ENCODE peak calls at places on chromosome 9, in seven cellular contexts. S is AG04449, W is dorsolateral prefrontal cortex, M is retinal pigment epithelial cell, F is PC-3, U is AG04450, P is bronchial epithelial cell. G is an unnamed sample.

GRCh38 chr9:113705938-113706519 is 170.1 kb upstream of the ZNF618 start:
- DNase-seq in S (no peak), W (no peak), M (no peak), F (no peak), U (no peak), P (no peak), G (peak; percentile 18)

GRCh38 chr9:86794356-86795046 is 152.8 kb downstream of the GAS1 start:
- DNase-seq in S (peak; percentile 70), W (no peak), M (no peak), F (no peak), U (peak; percentile 50), P (no peak), G (no peak)

GRCh38 chr9:38263534-38263933 is 129.0 kb upstream of the ALDH1B1 start:
- DNase-seq in S (no peak), W (no peak), M (peak; percentile 5), F (peak; percentile 52), U (no peak), P (peak; percentile 56), G (peak; percentile 7)

GRCh38 chr9:84432746-84433145 is 92.2 kb upstream of the SLC28A3 start:
- DNase-seq in S (no peak), W (no peak), M (no peak), F (no peak), U (no peak), P (no peak), G (no peak)

GRCh38 chr9:100499460-100499859 is 26.5 kb downstream of the TMEFF1 start:
- DNase-seq in S (no peak), W (no peak), M (no peak), F (no peak), U (no peak), P (no peak), G (no peak)

GRCh38 chr9:17021379-17021970 is 113.4 kb upstream of the CNTLN start:
- DNase-seq in S (no peak), W (no peak), M (no peak), F (no peak), U (no peak), P (peak; percentile 21), G (no peak)

GRCh38 chr9:69120380-69121154 is 53.5 kb upstream of the TJP2 start:
- DNase-seq in S (no peak), W (no peak), M (no peak), F (peak; percentile 94), U (no peak), P (peak; percentile 89), G (no peak)

GRCh38 chr9:21524099-21524830 is 42.2 kb upstream of the IFNE start:
- DNase-seq in S (no peak), W (no peak), M (no peak), F (no peak), U (no peak), P (no peak), G (no peak)

GRCh38 chr9:122777935-122778671 is 10.6 kb upstream of the OR5C1 start:
- DNase-seq in S (peak; percentile 12), W (no peak), M (no peak), F (peak; percentile 64), U (peak; percentile 68), P (peak; percentile 32), G (peak; percentile 16)

GRCh38 chr9:114093761-114094505 is 5.2 kb downstream of the KIF12 start:
- DNase-seq in S (no peak), W (no peak), M (no peak), F (no peak), U (no peak), P (no peak), G (no peak)

GRCh38 chr9:101758300-101758930 is 20.0 kb upstream of the GRIN3A start:
- DNase-seq in S (no peak), W (no peak), M (peak; percentile 89), F (no peak), U (no peak), P (no peak), G (no peak)

GRCh38 chr9:81804306-81804705 is 115.0 kb upstream of the TLE1 start:
- DNase-seq in S (peak; percentile 29), W (no peak), M (no peak), F (no peak), U (no peak), P (no peak), G (no peak)

GRCh38 chr9:37778534-37778933 is 6.3 kb downstream of the EXOSC3 start:
- DNase-seq in S (no peak), W (no peak), M (no peak), F (no peak), U (no peak), P (peak; percentile 59), G (no peak)

GRCh38 chr9:38119570-38119969 is 50.5 kb upstream of the SHB start:
- DNase-seq in S (no peak), W (no peak), M (no peak), F (peak; percentile 78), U (no peak), P (peak; percentile 79), G (no peak)

GRCh38 chr9:22354699-22355384 is 91.8 kb upstream of the DMRTA1 start:
- DNase-seq in S (no peak), W (no peak), M (no peak), F (peak; percentile 49), U (no peak), P (peak; percentile 11), G (no peak)

GRCh38 chr9:15243086-15243485 is 63.9 kb downstream of the TTC39B start:
- DNase-seq in S (no peak), W (no peak), M (no peak), F (no peak), U (no peak), P (peak; percentile 33), G (no peak)

GRCh38 chr9:86792136-86792535 is 155.2 kb downstream of the GAS1 start:
- DNase-seq in S (no peak), W (no peak), M (no peak), F (peak; percentile 87), U (no peak), P (peak; percentile 80), G (peak; percentile 26)

GRCh38 chr9:22044583-22044982 is 35.5 kb upstream of the CDKN2B start:
- DNase-seq in S (peak; percentile 19), W (no peak), M (peak; percentile 54), F (peak; percentile 82), U (no peak), P (peak; percentile 95), G (peak; percentile 62)

GRCh38 chr9:99680191-99680590 is 141.5 kb upstream of the NR4A3 start:
- DNase-seq in S (peak; percentile 17), W (no peak), M (no peak), F (no peak), U (no peak), P (peak; percentile 56), G (no peak)

DNA sequence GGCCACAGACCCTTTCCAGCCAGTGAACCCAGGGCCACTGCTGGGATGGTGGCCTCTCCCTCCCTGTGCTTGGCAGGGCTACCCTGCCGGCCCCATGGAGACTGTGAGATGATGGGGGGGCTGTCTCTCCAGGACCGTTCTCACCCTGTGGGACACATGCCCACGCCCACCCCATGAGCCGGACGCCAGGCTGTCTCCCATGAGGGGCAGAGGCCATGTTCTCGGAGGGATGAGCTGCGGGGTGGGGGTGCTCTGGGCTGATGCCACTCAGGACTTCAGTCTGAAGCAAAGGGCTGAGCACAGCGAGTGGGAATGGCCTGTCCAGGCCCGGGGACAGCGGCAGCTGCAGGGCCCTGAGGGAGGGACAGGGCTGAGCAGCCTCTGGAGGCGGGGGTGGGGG is 88.9 kb downstream of the KCNT1 start:
- DNase-seq in S (no peak), W (no peak), M (no peak), F (no peak), U (no peak), P (no peak), G (no peak)
- TF ChIP-seq CTCF in S (no peak), W (no peak), M (no peak), F (no peak), U (no peak), P (no peak), G (no peak)

GRCh38 chr9:13033959-13034695 is 245.4 kb downstream of the MPDZ start:
- DNase-seq in S (no peak), W (peak; percentile 62), M (no peak), F (peak; percentile 84), U (peak; percentile 13), P (peak; percentile 50), G (peak; percentile 12)
- H3K4me3 ChIP-seq in S (peak overlapping the region; percentile 39), W (peak overlapping the region; percentile 31), M (peak overlapping the region; percentile 40), F (peak overlapping the region; percentile 65), U (peak overlapping the region; percentile 51), P (no peak overlapping the region), G (peak overlapping the region; percentile 42)

GRCh38 chr9:129181246-129181645 is 3.2 kb upstream of the IER5L start:
- DNase-seq in S (no peak), W (no peak), M (no peak), F (no peak), U (no peak), P (no peak), G (no peak)

GRCh38 chr9:129184743-129185142 is 6.7 kb upstream of the IER5L start:
- DNase-seq in S (no peak), W (no peak), M (no peak), F (no peak), U (no peak), P (no peak), G (no peak)

GRCh38 chr9:129183495-129184308 is 5.6 kb upstream of the IER5L start:
- DNase-seq in S (no peak), W (no peak), M (no peak), F (no peak), U (no peak), P (no peak), G (no peak)

GRCh38 chr9:129182122-129182521 is 4.1 kb upstream of the IER5L start:
- DNase-seq in S (no peak), W (no peak), M (no peak), F (no peak), U (no peak), P (no peak), G (no peak)

DNA sequence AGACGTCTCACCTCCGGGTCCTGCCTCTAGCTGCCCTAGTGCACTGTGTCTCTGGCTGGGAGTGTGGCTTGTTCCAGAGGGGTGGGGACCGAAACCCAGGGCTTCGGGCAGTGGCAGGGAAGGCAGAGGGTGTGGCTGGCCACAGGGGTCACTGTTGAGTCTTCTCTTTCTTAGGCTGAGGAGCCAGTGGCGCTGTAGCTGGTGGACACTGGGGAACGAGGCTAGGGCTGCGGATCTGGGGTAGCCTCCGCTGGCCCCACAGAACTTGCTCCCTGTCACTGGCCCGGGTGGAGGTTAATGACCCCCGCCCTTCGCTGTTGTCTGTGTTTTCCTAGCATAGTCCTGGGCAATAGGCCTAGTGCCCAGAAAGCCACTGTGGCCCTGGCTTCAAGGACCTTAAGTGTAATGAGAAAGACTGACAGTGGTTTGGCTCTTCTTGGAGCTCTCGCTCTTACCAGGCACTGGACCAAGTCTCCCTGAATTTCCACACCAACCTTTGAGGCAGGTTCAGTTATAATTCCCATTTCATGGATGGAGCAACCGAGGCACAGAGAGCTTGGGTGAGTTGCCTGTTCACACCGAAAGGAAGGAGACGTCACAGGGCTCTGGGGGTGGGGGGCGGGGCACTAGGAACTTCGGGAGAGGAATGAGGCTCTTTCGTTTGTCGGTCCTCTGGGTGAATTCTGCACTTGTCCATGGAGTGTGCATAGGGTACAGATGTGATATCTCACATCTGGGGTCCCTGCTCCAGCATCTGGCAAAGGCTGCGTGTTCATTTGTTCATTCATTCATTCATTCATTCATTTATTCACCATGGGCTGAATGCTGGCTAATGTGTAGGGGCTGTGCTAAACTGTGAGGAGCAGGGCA is 4.8 kb upstream of the IER5L start:
- DNase-seq in S (no peak), W (no peak), M (no peak), F (peak; percentile 6), U (no peak), P (no peak), G (no peak)
- TF ChIP-seq CTCF in S (peak; percentile 36), W (no peak), M (peak; percentile 57), F (peak; percentile 37), U (peak; percentile 42), P (peak; percentile 7), G (peak; percentile 45)

GRCh38 chr9:78032599-78033457 is 1.2 kb upstream of the GNAQ start:
- DNase-seq in S (no peak), W (no peak), M (no peak), F (no peak), U (no peak), P (no peak), G (no peak)
- H3K4me3 ChIP-seq in S (peak overlapping the region; percentile 85), W (peak overlapping the region; percentile 79), M (peak overlapping the region; percentile 70), F (peak overlapping the region; percentile 65), U (peak overlapping the region; percentile 85), P (peak overlapping the region; percentile 73), G (peak overlapping the region; percentile 85)

GRCh38 chr9:108125541-108125940 is 636.0 kb upstream of the KLF4 start:
- DNase-seq in S (no peak), W (no peak), M (no peak), F (no peak), U (no peak), P (no peak), G (no peak)
- TF ChIP-seq CTCF in S (peak; percentile 4), W (no peak), M (peak; percentile 50), F (peak; percentile 55), U (peak; percentile 41), P (peak; percentile 32), G (peak; percentile 59)

G was measured in epithelial cell of proximal tubule.